ENCODE peak calls at places on chromosome 11, in six cellular contexts. G, V, Y, T, N and S are unnamed samples.

GRCh38 chr11:19432370-19433163 is 191.8 kb upstream of the E2F8 start:
- DNase-seq in G (peak; percentile 93), V (no peak), Y (no peak), T (no peak), N (no peak), S (no peak)

GRCh38 chr11:110305169-110306018 is 9.0 kb upstream of the RDX start:
- DNase-seq in G (peak; percentile 78), V (no peak), Y (no peak), T (no peak), N (peak; percentile 83), S (no peak)

GRCh38 chr11:96324912-96325311 is 18.1 kb downstream of the MAML2 start:
- DNase-seq in G (peak; percentile 92), V (no peak), Y (no peak), T (no peak), N (no peak), S (peak; percentile 39)

GRCh38 chr11:126997196-126997595 is 3.4 kb downstream of the KIRREL3 start:
- DNase-seq in G (peak; percentile 74), V (no peak), Y (no peak), T (no peak), N (no peak), S (no peak)

GRCh38 chr11:71247551-71248250 is 4.7 kb downstream of the SHANK2 start:
- DNase-seq in G (no peak), V (no peak), Y (peak; percentile 11), T (peak; percentile 74), N (no peak), S (no peak)

GRCh38 chr11:86802601-86803051 is 2.3 kb downstream of the PRSS23 start:
- DNase-seq in G (peak; percentile 87), V (no peak), Y (no peak), T (no peak), N (peak; percentile 89), S (no peak)

GRCh38 chr11:127789887-127790286 is 789.3 kb upstream of the KIRREL3 start:
- DNase-seq in G (peak; percentile 21), V (no peak), Y (no peak), T (no peak), N (peak; percentile 81), S (peak; percentile 1)

GRCh38 chr11:64296830-64297721 is 3.1 kb upstream of the CATSPERZ start:
- DNase-seq in G (no peak), V (no peak), Y (no peak), T (no peak), N (no peak), S (no peak)

GRCh38 chr11:109697140-109697843 is 275.3 kb downstream of the C11orf87 start:
- DNase-seq in G (peak; percentile 41), V (peak; percentile 2), Y (no peak), T (no peak), N (peak; percentile 86), S (peak; percentile 77)

GRCh38 chr11:126072141-126072741 is 9.6 kb upstream of the CDON start:
- DNase-seq in G (peak; percentile 53), V (no peak), Y (no peak), T (no peak), N (peak; percentile 78), S (no peak)

GRCh38 chr11:18330921-18331320 is 8.6 kb downstream of the GTF2H1 start:
- DNase-seq in G (no peak), V (no peak), Y (no peak), T (no peak), N (no peak), S (no peak)

GRCh38 chr11:79514269-79514668 is 73.4 kb upstream of the TENM4 start:
- DNase-seq in G (no peak), V (no peak), Y (no peak), T (no peak), N (no peak), S (no peak)